ENCODE peak calls at places on chromosomes 13 and 19, in seven cellular contexts. I is sciatic nerve; W is T-helper 2 cell; Z is activated CD4-positive, alpha-beta T cell treated with anti-CD3 and anti-CD28 coated beads, Interleukin-2, amount 50 U/mL, for 48 hours; Q is fibroblast of the aortic adventitia; L is tibial artery; X is ecto neural progenitor cell. G is an unnamed sample.

GRCh38 chr19:1618157-1619093 is 13.2 kb upstream of the UQCR11 start:
- DNase-seq in X (no peak), Q (peak), Z (peak), W (no peak), L (no peak), I (no peak), G (no peak)

GRCh38 chr19:18469245-18470107 is 31.5 kb upstream of the ISYNA1 start:
- DNase-seq in Z (peak), W (peak), L (no peak), X (peak), Q (peak), I (peak), G (peak)

GRCh38 chr19:37692956-37693660 is 26.5 kb downstream of the ZNF607 start:
- DNase-seq in Q (no peak), W (no peak), Z (no peak), I (no peak), X (no peak), L (no peak), G (no peak)

GRCh38 chr19:17779281-17779930 is 15.5 kb upstream of the B3GNT3 start:
- DNase-seq in X (peak), I (no peak), L (peak), Q (peak), Z (no peak), W (no peak), G (no peak)

GRCh38 chr13:69796256-69796655 is 311.4 kb upstream of the ATXN8OS start:
- DNase-seq in I (no peak), L (no peak), W (no peak), Z (no peak), Q (no peak), X (no peak), G (no peak)

GRCh38 chr13:30866692-30867669 is 39.1 kb upstream of the MEDAG start:
- DNase-seq in L (no peak), W (no peak), Q (no peak), X (no peak), Z (no peak), I (no peak), G (no peak)

GRCh38 chr19:4130635-4131438 is 6.9 kb upstream of the MAP2K2 start:
- DNase-seq in Q (peak), I (no peak), X (no peak), Z (no peak), W (no peak), L (no peak), G (no peak)

GRCh38 chr19:27795369-27795768 is 1417.6 kb downstream of the UQCRFS1 start:
- DNase-seq in Z (no peak), Q (no peak), W (no peak), X (no peak), I (no peak), L (no peak), G (no peak)

GRCh38 chr13:77507931-77508776 is 27.4 kb upstream of the SCEL start:
- DNase-seq in W (no peak), X (no peak), I (no peak), L (no peak), Q (peak), Z (no peak), G (no peak)

GRCh38 chr13:33076451-33076992 is 60.3 kb downstream of the KL start:
- DNase-seq in I (no peak), Z (no peak), X (no peak), W (no peak), Q (no peak), L (no peak), G (no peak)

GRCh38 chr13:22463089-22463488 is 717.7 kb upstream of the SGCG start:
- DNase-seq in Q (no peak), L (no peak), I (no peak), X (no peak), Z (no peak), W (no peak), G (no peak)

GRCh38 chr19:38173324-38174041 is 50.5 kb downstream of the DPF1 start:
- DNase-seq in X (no peak), W (no peak), Q (peak), Z (no peak), I (no peak), L (peak), G (no peak)

GRCh38 chr19:45577111-45577905 is 7.3 kb downstream of the OPA3 start:
- DNase-seq in Z (no peak), L (no peak), W (no peak), I (no peak), X (no peak), Q (peak), G (no peak)

GRCh38 chr13:114319441-114319871 is 5.2 kb downstream of the CHAMP1 start:
- DNase-seq in I (no peak), Q (peak), X (no peak), Z (no peak), W (no peak), L (no peak), G (no peak)

GRCh38 chr13:30718661-30719520 is 16.5 kb upstream of the ALOX5AP start:
- DNase-seq in L (no peak), I (no peak), W (no peak), Q (peak), X (no peak), Z (no peak), G (no peak)

GRCh38 chr19:45999653-46000121 is 4.4 kb downstream of the CCDC61 start:
- DNase-seq in W (no peak), I (no peak), L (no peak), Q (peak), X (peak), Z (peak), G (no peak)